ENCODE peak calls at places on chromosome X, in seven cellular contexts. A is neuronal stem cell, M is H1, D is H9, F is endothelial cell of umbilical vein, Y is GM23248, J is mammary epithelial cell. I is an unnamed sample. For H3K4me1, the result is how much of the 10 kb centered on the place peaks cover.

GRCh38 chrX:133847595-133847994 is 137.8 kb downstream of the GPC3 start:
- DNase-seq in A (no peak), J (no peak), F (no peak), M (no peak), Y (no peak), D (no peak), I (no peak)

GRCh38 chrX:120299928-120300327 is 11.3 kb downstream of the TMEM255A start:
- DNase-seq in Y (no peak), F (no peak), D (peak), A (no peak), M (no peak), J (peak), I (no peak)

GRCh38 chrX:12026481-12026880 is 111.8 kb upstream of the FRMPD4 start:
- DNase-seq in Y (no peak), A (no peak), J (peak), F (peak), M (no peak), D (no peak), I (peak)

GRCh38 chrX:41236629-41237028 is 97.3 kb upstream of the DDX3X start:
- DNase-seq in M (no peak), A (no peak), J (no peak), D (no peak), F (no peak), Y (no peak), I (no peak)

GRCh38 chrX:110384490-110384889 is 25.8 kb downstream of the RTL9 start:
- DNase-seq in D (no peak), Y (peak), M (no peak), F (peak), J (peak), A (no peak), I (no peak)

GRCh38 chrX:43106009-43106408 is 328.0 kb upstream of the PPP1R2C start:
- DNase-seq in D (no peak), M (no peak), J (no peak), F (no peak), Y (no peak), A (no peak), I (no peak)

GRCh38 chrX:136431625-136432024 is 56.1 kb upstream of the BRS3 start:
- DNase-seq in Y (no peak), M (no peak), F (no peak), D (no peak), A (no peak), J (no peak), I (no peak)

GRCh38 chrX:117987376-117987775 is 129.2 kb downstream of the KLHL13 start:
- DNase-seq in J (no peak), F (no peak), Y (no peak), A (no peak), D (no peak), M (no peak), I (peak)

GRCh38 chrX:131441033-131441432 is 102.8 kb upstream of the OR13H1 start:
- DNase-seq in A (no peak), M (no peak), D (no peak), Y (no peak), F (no peak), J (no peak), I (no peak)

GRCh38 chrX:120791013-120791643 is 84.5 kb downstream of the CT47B1 start:
- DNase-seq in F (peak), Y (peak), J (peak), A (no peak), D (no peak), M (no peak), I (peak)

GRCh38 chrX:13685126-13685763 is 3.7 kb upstream of the RAB9A start:
- DNase-seq in A (no peak), Y (peak), M (no peak), D (no peak), F (no peak), J (peak), I (no peak)

GRCh38 chrX:122565952-122566351 is 618.1 kb upstream of the GRIA3 start:
- DNase-seq in A (no peak), M (no peak), D (no peak), F (no peak), J (peak), Y (peak), I (peak)

GRCh38 chrX:78658851-78659744 is at the start of gene RTL3:
- DNase-seq in D (no peak), M (no peak), Y (peak), J (peak), F (peak), A (no peak), I (peak)

GRCh38 chrX:38754102-38754790 is 47.0 kb upstream of the MID1IP1 start:
- DNase-seq in M (no peak), J (peak), F (peak), A (peak), Y (peak), D (peak), I (peak)

GRCh38 chrX:107154787-107155620 is 36.4 kb upstream of the RBM41 start:
- DNase-seq in F (no peak), Y (peak), D (no peak), A (no peak), M (peak), J (peak), I (peak)

GRCh38 chrX:51975811-51976210 is 82.4 kb downstream of the MAGED1 start:
- DNase-seq in F (no peak), Y (no peak), J (no peak), M (no peak), D (no peak), A (no peak), I (no peak)

GRCh38 chrX:14675500-14675899 is 146.2 kb downstream of the GLRA2 start:
- DNase-seq in F (no peak), M (no peak), J (no peak), Y (no peak), D (no peak), A (no peak), I (no peak)

GRCh38 chrX:75131973-75132627 is 24.0 kb downstream of the ABCB7 start:
- DNase-seq in J (no peak), Y (no peak), F (no peak), D (no peak), A (no peak), M (no peak), I (no peak)

GRCh38 chrX:44415639-44416386 is 72.3 kb upstream of the EFHC2 start:
- DNase-seq in M (no peak), F (no peak), A (no peak), D (no peak), Y (no peak), J (peak), I (no peak)

GRCh38 chrX:78650906-78651437 is 8.2 kb downstream of the RTL3 start:
- DNase-seq in D (no peak), M (no peak), F (no peak), J (no peak), A (no peak), Y (peak), I (peak)

GRCh38 chrX:140918398-140919043 is 83.9 kb upstream of the SPANXB1 start:
- DNase-seq in A (peak), M (peak), J (peak), D (peak), F (peak), Y (peak), I (peak)

GRCh38 chrX:97401154-97401553 is 517.4 kb downstream of the RPA4 start:
- DNase-seq in A (no peak), D (no peak), F (no peak), M (no peak), Y (no peak), J (no peak), I (no peak)

GRCh38 chrX:76428243-76429130 is 977 bp downstream of the MAGEE1 start:
- DNase-seq in F (no peak), A (no peak), M (no peak), D (peak), J (peak), Y (peak), I (no peak)

GRCh38 chrX:63350551-63350950 is 581 bp downstream of the SPIN4 start:
- DNase-seq in M (no peak), Y (peak), A (no peak), D (peak), J (peak), F (peak), I (peak)

GRCh38 chrX:130769835-130770234 is 133.2 kb downstream of the ENOX2 start:
- DNase-seq in Y (no peak), J (no peak), F (no peak), A (no peak), M (no peak), D (no peak), I (no peak)

GRCh38 chrX:3717742-3718420 is 4.4 kb upstream of the PRKX start:
- DNase-seq in M (no peak), Y (peak), F (no peak), A (no peak), D (no peak), J (peak), I (peak)

GRCh38 chrX:37958493-37959211 is 47.7 kb upstream of the SYTL5 start:
- DNase-seq in F (no peak), J (no peak), M (no peak), A (no peak), Y (peak), D (no peak), I (peak)

GRCh38 chrX:53320543-53321215 is 39.3 kb upstream of the IQSEC2 start:
- DNase-seq in F (no peak), Y (peak), D (no peak), J (no peak), M (no peak), A (no peak), I (no peak)

GRCh38 chrX:19772759-19773623 is 114.4 kb downstream of the SH3KBP1 start:
- DNase-seq in D (no peak), J (no peak), F (peak), Y (peak), M (no peak), A (no peak), I (no peak)
- H3K4me1 ChIP-seq in D (under half), J (under half), F (under half), Y (under half), M (under half), A (under half), I (under half)

GRCh38 chrX:19670321-19670750 is 155.0 kb upstream of the MAP3K15 start:
- DNase-seq in A (no peak), F (no peak), D (no peak), Y (peak), J (no peak), M (no peak), I (peak)

GRCh38 chrX:19673334-19674040 is 158.2 kb upstream of the MAP3K15 start:
- DNase-seq in A (no peak), F (peak), Y (peak), D (no peak), J (peak), M (no peak), I (peak)

GRCh38 chrX:19674041-19674769 is 158.9 kb upstream of the MAP3K15 start:
- DNase-seq in D (no peak), A (no peak), F (no peak), Y (no peak), J (no peak), M (no peak), I (no peak)

GRCh38 chrX:19672211-19672814 is 157.0 kb upstream of the MAP3K15 start:
- DNase-seq in F (no peak), A (no peak), D (no peak), M (no peak), Y (no peak), J (peak), I (no peak)

GRCh38 chrX:19670854-19671620 is 155.7 kb upstream of the MAP3K15 start:
- DNase-seq in M (no peak), A (peak), F (peak), Y (peak), D (peak), J (peak), I (peak)
- H3K9ac ChIP-seq in M (no peak), A (no peak), F (peak), Y (peak), D (no peak), J (peak), I (peak)

GRCh38 chrX:65677954-65678469 is 10.6 kb downstream of the MSN start:
- DNase-seq in A (no peak), M (no peak), F (peak), Y (peak), D (no peak), J (peak), I (peak)
- H3K4me1 ChIP-seq in A (under half), M (under half), F (half or more), Y (half or more), D (under half), J (under half), I (under half)

GRCh38 chrX:99077099-99077498 is 1333.0 kb downstream of the PCDH19 start:
- DNase-seq in J (no peak), D (no peak), F (no peak), M (no peak), A (no peak), Y (no peak), I (no peak)
- H3K9ac ChIP-seq in J (no peak), D (no peak), F (no peak), M (no peak), A (no peak), Y (no peak), I (no peak)

GRCh38 chrX:46965125-46965758 is 53.0 kb downstream of the JADE3 start:
- DNase-seq in M (no peak), Y (peak), D (no peak), F (peak), A (no peak), J (peak), I (peak)

GRCh38 chrX:46961574-46962279 is 49.5 kb downstream of the JADE3 start:
- DNase-seq in D (no peak), M (no peak), J (no peak), F (no peak), A (no peak), Y (no peak), I (no peak)

GRCh38 chrX:46967547-46967946 is 55.3 kb downstream of the JADE3 start:
- DNase-seq in D (no peak), A (no peak), Y (peak), M (no peak), J (no peak), F (no peak), I (no peak)
- H3K4me1 ChIP-seq in D (under half), A (under half), Y (under half), M (under half), J (under half), F (under half), I (under half)

DNA sequence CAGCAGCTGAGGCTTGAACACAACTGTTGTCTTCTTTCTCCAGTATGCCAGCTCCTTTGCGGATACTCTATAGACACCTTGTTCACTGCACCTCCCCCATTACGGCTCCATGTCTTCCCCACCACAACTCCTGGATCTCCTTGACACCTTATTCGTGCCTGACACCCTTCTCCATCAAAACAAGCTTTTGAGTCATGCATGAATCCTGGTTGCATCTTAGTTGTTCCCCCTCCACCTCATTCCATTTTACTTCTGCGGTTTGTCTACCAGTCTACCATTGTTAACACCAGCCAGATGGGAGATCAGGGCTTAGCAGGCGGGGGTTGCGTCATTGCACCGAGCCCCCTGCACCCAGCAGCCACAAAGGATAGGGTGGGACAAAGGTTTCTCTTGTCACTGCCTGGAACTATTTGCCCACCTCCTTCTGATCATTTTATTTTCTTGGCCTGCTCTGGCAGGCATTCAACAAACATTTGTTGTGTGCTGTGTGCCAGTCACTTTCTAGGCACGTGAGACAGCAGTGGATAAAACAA is 2.0 kb upstream of the CDK16 start:
- DNase-seq in M (no peak), Y (no peak), A (no peak), J (no peak), F (no peak), D (no peak), I (no peak)
- H3K9ac ChIP-seq in M (no peak), Y (peak), A (no peak), J (peak), F (no peak), D (no peak), I (no peak)

GRCh38 chrX:367349-367748 is 19.4 kb downstream of the PPP2R3B start:
- DNase-seq in A (no peak), F (no peak), M (no peak), J (no peak), D (no peak), Y (no peak), I (no peak)

GRCh38 chrX:367866-368265 is 18.8 kb downstream of the PPP2R3B start:
- DNase-seq in A (no peak), Y (no peak), D (no peak), J (no peak), F (no peak), M (no peak), I (no peak)

GRCh38 chrX:369563-370101 is 17.1 kb downstream of the PPP2R3B start:
- DNase-seq in F (no peak), D (no peak), J (no peak), Y (no peak), M (no peak), A (no peak), I (no peak)

GRCh38 chrX:370244-370962 is 16.3 kb downstream of the PPP2R3B start:
- DNase-seq in A (no peak), M (no peak), J (no peak), Y (no peak), D (no peak), F (no peak), I (no peak)

DNA sequence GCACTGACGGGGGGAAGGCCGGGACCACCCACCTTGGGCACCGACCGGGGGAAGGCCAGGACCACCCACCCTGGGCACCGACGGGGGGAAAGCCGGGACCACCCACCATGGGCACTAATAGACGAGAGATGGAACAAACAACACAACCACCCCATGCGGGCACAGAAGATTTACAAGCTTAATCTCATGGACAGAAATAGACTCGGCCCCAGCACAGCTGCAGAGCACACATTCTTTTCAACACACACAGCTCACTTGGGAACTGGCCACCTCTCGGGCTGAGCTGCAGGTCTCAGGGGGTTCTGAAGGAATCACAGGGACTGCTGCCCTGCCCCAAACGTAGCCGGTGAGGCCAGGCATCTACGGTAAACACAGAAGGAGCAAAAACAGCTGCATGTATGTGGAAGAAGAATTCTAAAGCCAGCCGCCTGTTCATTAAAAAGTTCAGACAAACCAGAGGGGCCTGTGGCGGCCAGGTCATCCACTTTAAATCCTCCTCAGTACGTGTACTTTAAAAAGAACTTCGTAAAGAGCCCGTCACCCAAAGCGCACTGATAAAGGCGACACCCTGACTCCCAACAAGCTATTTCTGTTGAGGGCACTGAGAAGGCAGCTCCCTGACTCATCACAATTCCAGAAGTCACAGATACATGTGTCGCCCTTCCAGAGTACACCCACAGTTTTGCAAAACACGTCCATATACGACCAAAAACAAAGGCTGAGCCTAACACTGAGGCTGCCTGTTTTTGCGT is 17.7 kb downstream of the PPP2R3B start:
- DNase-seq in M (no peak), J (no peak), D (no peak), A (no peak), F (no peak), Y (peak), I (peak)
- H3K4me1 ChIP-seq in M (under half), J (under half), D (under half), A (under half), F (under half), Y (under half), I (under half)

DNA sequence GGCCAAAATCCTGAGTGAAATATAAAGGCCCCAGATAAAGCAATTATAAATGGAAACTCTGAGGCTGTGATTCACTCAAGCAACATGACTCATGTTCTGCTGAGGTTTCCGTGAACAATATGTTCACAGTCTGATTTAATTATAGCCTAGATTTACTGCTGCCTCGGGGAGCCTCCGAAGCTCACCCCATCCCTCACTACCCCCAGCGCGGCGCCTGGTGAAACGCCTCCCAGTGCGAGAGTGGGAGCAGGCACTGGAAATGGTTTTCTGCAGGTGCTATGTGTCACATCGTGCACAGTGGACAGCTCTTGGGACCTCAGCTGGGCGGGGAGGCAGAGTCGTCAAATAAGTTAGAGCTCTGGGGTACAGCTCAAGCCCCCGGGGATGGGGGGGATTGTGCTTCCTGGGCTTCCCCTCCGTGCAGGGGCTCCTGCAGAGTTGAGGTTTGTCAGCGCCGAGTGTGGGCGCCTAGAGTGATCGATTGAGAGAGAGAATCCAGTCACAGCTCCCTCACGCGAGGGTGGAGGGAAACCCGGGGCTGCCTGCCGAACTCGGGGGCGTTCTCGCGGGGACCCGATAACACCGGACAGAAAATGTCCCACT is 110.6 kb downstream of the PHKA2 start:
- DNase-seq in Y (peak), F (peak), M (no peak), J (peak), D (no peak), A (no peak), I (peak)
- H3K9ac ChIP-seq in Y (peak), F (no peak), M (no peak), J (no peak), D (no peak), A (no peak), I (no peak)

GRCh38 chrX:154059231-154059630 is 38.3 kb downstream of the MECP2 start:
- DNase-seq in J (no peak), D (no peak), A (no peak), M (no peak), Y (no peak), F (no peak), I (no peak)

GRCh38 chrX:154057790-154058189 is 38.1 kb upstream of the IRAK1 start:
- DNase-seq in M (no peak), Y (no peak), F (no peak), J (no peak), D (no peak), A (no peak), I (no peak)

GRCh38 chrX:154061801-154062200 is 35.7 kb downstream of the MECP2 start:
- DNase-seq in M (no peak), D (no peak), Y (no peak), J (no peak), F (no peak), A (no peak), I (no peak)

GRCh38 chrX:154058207-154058997 is 38.7 kb upstream of the IRAK1 start:
- DNase-seq in D (no peak), F (no peak), A (no peak), Y (no peak), M (no peak), J (no peak), I (no peak)

GRCh38 chrX:154059729-154060245 is 37.7 kb downstream of the MECP2 start:
- DNase-seq in F (no peak), M (no peak), D (no peak), J (no peak), A (no peak), Y (no peak), I (no peak)
- H3K4me1 ChIP-seq in F (under half), M (under half), D (under half), J (under half), A (under half), Y (under half), I (under half)

I was measured in fibroblast of lung.